ENCODE peak calls at places on chromosomes 12 and 14, in five cellular contexts. Z is GM12878, E is H1, F is SK-N-SH, R is K562. A is an unnamed sample.

GRCh38 chr12:76587428-76588178 is 28.0 kb upstream of the OSBPL8 start:
- DNase-seq in F (no peak), R (no peak), E (no peak), Z (no peak), A (no peak)

GRCh38 chr12:132711169-132711843 is 664 bp downstream of the PGAM5 start:
- DNase-seq in E (peak), Z (no peak), F (peak), R (no peak), A (no peak)

GRCh38 chr14:71262466-71262865 is 355.2 kb downstream of the PCNX1 start:
- DNase-seq in R (no peak), F (no peak), Z (no peak), E (no peak), A (no peak)

GRCh38 chr14:98173291-98173690 is 1098.7 kb downstream of the BCL11B start:
- DNase-seq in Z (no peak), E (no peak), F (no peak), R (no peak), A (no peak)

GRCh38 chr12:96294831-96295230 is 100.7 kb downstream of the ELK3 start:
- DNase-seq in F (no peak), E (no peak), R (no peak), Z (no peak), A (no peak)

GRCh38 chr12:98146487-98146886 is 368.9 kb upstream of the TMPO start:
- DNase-seq in R (no peak), E (no peak), F (no peak), Z (no peak), A (no peak)

GRCh38 chr14:62018606-62019005 is 256.4 kb downstream of the SNAPC1 start:
- DNase-seq in Z (no peak), F (no peak), E (no peak), R (no peak), A (no peak)

GRCh38 chr12:64256166-64256800 is 34.2 kb upstream of the KICS2 start:
- DNase-seq in Z (no peak), R (peak), E (no peak), F (peak), A (peak)

GRCh38 chr12:11134300-11134699 is at the start of gene TAS2R30:
- DNase-seq in R (no peak), F (no peak), E (no peak), Z (no peak), A (no peak)

GRCh38 chr14:95455246-95455645 is 61.2 kb downstream of the SYNE3 start:
- DNase-seq in Z (no peak), R (no peak), E (no peak), F (no peak), A (no peak)

GRCh38 chr12:130017571-130018449 is 114.0 kb upstream of the TMEM132D start:
- DNase-seq in E (no peak), F (peak), Z (no peak), R (no peak), A (no peak)

GRCh38 chr14:90087433-90087832 is 25.6 kb downstream of the KCNK13 start:
- DNase-seq in Z (no peak), E (no peak), F (no peak), R (no peak), A (peak)

GRCh38 chr14:54709444-54709843 is 142.5 kb downstream of the SAMD4A start:
- DNase-seq in F (no peak), R (no peak), Z (peak), E (no peak), A (no peak)

GRCh38 chr14:85441909-85442643 is 87.9 kb upstream of the FLRT2 start:
- DNase-seq in E (no peak), R (no peak), F (no peak), Z (no peak), A (no peak)

GRCh38 chr14:100271247-100271939 is 32.4 kb downstream of the YY1 start:
- DNase-seq in Z (no peak), F (no peak), E (no peak), R (no peak), A (peak)

GRCh38 chr14:60064491-60065072 is 27.1 kb upstream of the PCNX4 start:
- DNase-seq in E (no peak), R (no peak), Z (peak), F (peak), A (peak)

GRCh38 chr12:20950248-20950647 is 139.7 kb downstream of the SLCO1B3 start:
- DNase-seq in F (peak), E (no peak), Z (peak), R (peak), A (peak)

GRCh38 chr12:75437564-75437963 is 43.0 kb upstream of the GLIPR1 start:
- DNase-seq in E (no peak), Z (no peak), F (no peak), R (no peak), A (peak)

GRCh38 chr12:5650804-5651461 is 219.0 kb downstream of the NTF3 start:
- DNase-seq in Z (no peak), E (no peak), R (no peak), F (no peak), A (no peak)

GRCh38 chr12:90939382-90939781 is 15.6 kb downstream of the CCER1 start:
- DNase-seq in Z (no peak), E (no peak), R (no peak), F (no peak), A (no peak)

GRCh38 chr12:28780096-28780495 is 369.0 kb upstream of the FAR2 start:
- DNase-seq in Z (no peak), R (no peak), E (no peak), F (no peak), A (peak)

GRCh38 chr12:75439930-75440329 is 40.6 kb upstream of the GLIPR1 start:
- DNase-seq in E (no peak), F (no peak), R (no peak), Z (no peak), A (no peak)

GRCh38 chr14:72792051-72792788 is 101.7 kb downstream of the DPF3 start:
- DNase-seq in F (no peak), Z (no peak), E (no peak), R (no peak), A (no peak)

GRCh38 chr12:90449611-90450010 is 505.4 kb downstream of the CCER1 start:
- DNase-seq in E (no peak), F (no peak), Z (no peak), R (no peak), A (no peak)

GRCh38 chr12:125243811-125244210 is 178.6 kb downstream of the AACS start:
- DNase-seq in E (no peak), F (no peak), Z (no peak), R (no peak), A (no peak)

GRCh38 chr14:69999246-69999645 is 120.0 kb downstream of the SMOC1 start:
- DNase-seq in F (no peak), R (no peak), Z (no peak), E (no peak), A (no peak)

GRCh38 chr12:62543741-62544140 is 77.1 kb downstream of the MON2 start:
- DNase-seq in E (no peak), Z (no peak), R (no peak), F (no peak), A (no peak)

GRCh38 chr14:99260652-99261551 is 11.1 kb downstream of the BCL11B start:
- DNase-seq in Z (no peak), E (no peak), R (no peak), F (no peak), A (no peak)

GRCh38 chr14:101918125-101918989 is 46.0 kb upstream of the DYNC1H1 start:
- DNase-seq in Z (peak), R (peak), E (no peak), F (peak), A (no peak)

GRCh38 chr14:105477659-105478623 is 3.3 kb downstream of the CRIP2 start:
- DNase-seq in R (peak), Z (no peak), F (no peak), E (no peak), A (no peak)

GRCh38 chr12:127690161-127690560 is 576.8 kb upstream of the TMEM132C start:
- DNase-seq in R (no peak), E (no peak), F (no peak), Z (no peak), A (no peak)

GRCh38 chr14:79278798-79279644 is 932.3 kb downstream of the DIO2 start:
- DNase-seq in F (peak), Z (no peak), R (no peak), E (peak), A (peak)

GRCh38 chr14:68562911-68563255 is 230.0 kb downstream of the ZFP36L1 start:
- DNase-seq in Z (no peak), R (no peak), F (no peak), E (no peak), A (no peak)

GRCh38 chr12:49121047-49121696 is 10.0 kb downstream of the TUBA1B start:
- DNase-seq in E (peak), F (peak), Z (no peak), R (peak), A (peak)

GRCh38 chr12:49296836-49297694 is 2.1 kb downstream of the PRPH start:
- DNase-seq in R (peak), Z (no peak), E (peak), F (peak), A (peak)

GRCh38 chr14:90609376-90609775 is 206.9 kb downstream of the TTC7B start:
- DNase-seq in E (no peak), Z (no peak), R (no peak), F (no peak), A (no peak)

DNA sequence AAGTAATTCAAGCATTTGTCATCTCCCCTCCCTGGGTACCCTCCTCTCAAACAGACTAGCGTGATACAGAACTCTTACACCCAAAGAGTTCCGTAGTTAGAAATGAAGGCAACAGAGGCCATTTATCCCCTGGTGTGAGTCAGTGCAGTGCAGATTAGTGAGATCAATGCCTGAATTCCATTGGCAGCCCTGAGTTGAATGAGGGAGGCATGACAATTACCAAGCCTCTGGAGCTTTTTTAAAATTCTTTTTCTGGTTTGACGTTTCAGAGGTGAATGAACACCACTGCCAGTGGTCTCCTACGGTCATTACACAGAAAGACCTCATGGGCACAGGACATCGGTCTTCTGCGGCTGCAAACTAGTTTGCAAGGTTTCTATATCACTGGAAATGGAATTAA is 94.4 kb downstream of the PRIMA1 start:
- DNase-seq in R (no peak), F (no peak), E (no peak), Z (no peak), A (no peak)
- TF ChIP-seq GABPA in R (no peak), F (no peak), E (no peak), Z (no peak), A (no peak)

DNA sequence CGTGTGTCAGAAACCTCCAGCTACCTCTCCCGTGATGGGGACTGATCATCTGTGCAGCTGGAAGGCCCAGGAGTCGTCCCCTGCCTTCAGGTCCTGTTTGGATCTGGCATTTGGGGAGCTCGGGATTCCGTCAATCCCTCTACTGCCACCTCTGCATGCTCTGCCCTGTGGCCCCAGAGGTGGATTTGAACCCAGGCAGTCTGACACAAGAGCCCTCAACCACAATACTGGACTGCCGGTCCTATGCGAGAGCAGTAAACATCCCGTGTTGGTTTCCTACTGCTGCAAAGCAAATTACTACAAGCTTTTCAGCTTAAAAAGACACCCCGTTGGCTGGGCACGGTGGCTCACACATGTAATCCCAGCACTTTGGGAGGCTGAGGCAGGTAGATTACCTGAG is 121.9 kb upstream of the FKBP4 start:
- DNase-seq in F (no peak), Z (no peak), R (no peak), E (peak), A (no peak)
- TF ChIP-seq MAX in F (no peak), Z (no peak), R (no peak), E (no peak), A (no peak)

GRCh38 chr12:121839993-121840761 is 18.5 kb downstream of the HPD start:
- DNase-seq in F (no peak), E (no peak), R (no peak), Z (no peak), A (no peak)
- TF ChIP-seq GABPA in F (no peak), E (no peak), R (peak), Z (no peak), A (no peak)

GRCh38 chr12:102023343-102023930 is 38.4 kb downstream of the WASHC3 start:
- DNase-seq in F (no peak), Z (no peak), R (no peak), E (no peak), A (no peak)

GRCh38 chr12:102022286-102022685 is 39.5 kb downstream of the WASHC3 start:
- DNase-seq in F (no peak), R (no peak), E (no peak), Z (no peak), A (no peak)

GRCh38 chr12:102026728-102027127 is 35.1 kb downstream of the WASHC3 start:
- DNase-seq in E (no peak), F (no peak), Z (no peak), R (no peak), A (no peak)

GRCh38 chr12:102024765-102025164 is 37.0 kb downstream of the WASHC3 start:
- DNase-seq in F (no peak), R (no peak), Z (no peak), E (no peak), A (no peak)

GRCh38 chr12:102021540-102022246 is 40.1 kb downstream of the WASHC3 start:
- DNase-seq in Z (no peak), E (no peak), R (no peak), F (no peak), A (no peak)
- TF ChIP-seq MAX in Z (no peak), E (no peak), R (no peak), F (no peak), A (no peak)

GRCh38 chr12:52847335-52848102 is 1.3 kb downstream of the KRT78 start:
- DNase-seq in R (no peak), Z (no peak), E (no peak), F (no peak), A (no peak)
- TF ChIP-seq GABPA in R (no peak), Z (no peak), E (no peak), F (no peak), A (no peak)

GRCh38 chr14:47959753-47960152 is 284.3 kb upstream of the MDGA2 start:
- DNase-seq in E (no peak), R (no peak), F (no peak), Z (no peak), A (no peak)
- TF ChIP-seq MAX in E (no peak), R (no peak), F (no peak), Z (no peak), A (no peak)

GRCh38 chr12:2395352-2395977 is 342.7 kb downstream of the CACNA1C start:
- DNase-seq in F (peak), Z (no peak), E (peak), R (peak), A (peak)
- TF ChIP-seq GABPA in F (no peak), Z (no peak), E (no peak), R (no peak), A (no peak)

DNA sequence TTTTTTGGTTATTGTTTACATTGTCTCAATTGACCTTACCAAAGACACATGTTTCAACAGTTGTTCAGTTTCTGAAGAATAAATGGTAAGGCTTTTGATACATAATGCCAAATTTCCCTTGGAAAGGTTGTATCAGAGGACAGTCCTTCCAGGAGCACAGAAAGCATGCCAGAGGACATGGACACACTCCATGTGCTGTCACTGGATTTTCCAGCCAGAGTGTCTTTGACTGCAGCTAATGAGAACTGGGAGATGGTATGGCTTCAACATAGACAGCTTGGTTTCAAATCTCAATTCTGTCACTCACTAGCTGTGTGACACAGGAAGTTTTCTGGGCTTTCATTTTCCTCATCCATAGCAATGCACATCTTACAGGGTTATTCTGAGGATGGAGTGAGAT is 20.6 kb downstream of the NTS start:
- DNase-seq in R (no peak), Z (no peak), F (no peak), E (no peak), A (no peak)
- TF ChIP-seq MAX in R (no peak), Z (no peak), F (no peak), E (no peak), A (no peak)

GRCh38 chr12:107131832-107132616 is 38.7 kb upstream of the CRY1 start:
- DNase-seq in F (peak), E (peak), R (peak), Z (no peak), A (peak)
- TF ChIP-seq GABPA in F (no peak), E (no peak), R (no peak), Z (no peak), A (no peak)